ENCODE peak calls at places on chromosomes 3 and 15, in nine cellular contexts. One of them, this sample, is unnamed.

GRCh38 chr15:83362706-83363105 is 78.2 kb upstream of the BNC1 start:
- DNase-seq in frontal cortex: no peak
- DNase-seq in activated T-helper 1 cell treated with anti-CD3 and anti-CD28 coated beads, Interleukin-12 subunit alpha, Interleukin-12 subunit beta, Interleukin-2, Interleukin-4 antibody, amounts not matched to agents 30 ng/mL and 10 ng/mL and 1 ng/mL, durations not matched to agents 14 hours and 24 hours and 36 hours: no peak
- DNase-seq in brain microvascular endothelial cell: no peak
- DNase-seq in HuH-7: no peak
- DNase-seq in stimulated activated CD8-positive, alpha-beta memory T cell treated with anti-CD3 and anti-CD28 coated beads, Interleukin-15, amount 100 ng/mL, for 24 hours: no peak
- DNase-seq in H7: no peak
- DNase-seq in activated CD4-positive, alpha-beta T cell treated with anti-CD3 and anti-CD28 coated beads for 24 hours: no peak
- DNase-seq in iPS-NIHi11: no peak
- DNase-seq in this sample: no peak

GRCh38 chr15:72790302-72790955 is 6.9 kb upstream of the ADPGK start:
- DNase-seq in iPS-NIHi11: no peak
- DNase-seq in HuH-7: no peak
- DNase-seq in brain microvascular endothelial cell: no peak
- DNase-seq in stimulated activated CD8-positive, alpha-beta memory T cell treated with anti-CD3 and anti-CD28 coated beads, Interleukin-15, amount 100 ng/mL, for 24 hours: no peak
- DNase-seq in activated T-helper 1 cell treated with anti-CD3 and anti-CD28 coated beads, Interleukin-12 subunit alpha, Interleukin-12 subunit beta, Interleukin-2, Interleukin-4 antibody, amounts not matched to agents 30 ng/mL and 10 ng/mL and 1 ng/mL, durations not matched to agents 14 hours and 24 hours and 36 hours: no peak
- DNase-seq in activated CD4-positive, alpha-beta T cell treated with anti-CD3 and anti-CD28 coated beads for 24 hours: no peak
- DNase-seq in H7: no peak
- DNase-seq in frontal cortex: no peak
- DNase-seq in this sample: no peak

GRCh38 chr15:84828433-84828908 is 11.3 kb downstream of the ALPK3 start:
- DNase-seq in activated CD4-positive, alpha-beta T cell treated with anti-CD3 and anti-CD28 coated beads for 24 hours: no peak
- DNase-seq in frontal cortex: no peak
- DNase-seq in H7: no peak
- DNase-seq in stimulated activated CD8-positive, alpha-beta memory T cell treated with anti-CD3 and anti-CD28 coated beads, Interleukin-15, amount 100 ng/mL, for 24 hours: no peak
- DNase-seq in activated T-helper 1 cell treated with anti-CD3 and anti-CD28 coated beads, Interleukin-12 subunit alpha, Interleukin-12 subunit beta, Interleukin-2, Interleukin-4 antibody, amounts not matched to agents 30 ng/mL and 10 ng/mL and 1 ng/mL, durations not matched to agents 14 hours and 24 hours and 36 hours: no peak
- DNase-seq in iPS-NIHi11: no peak
- DNase-seq in HuH-7: no peak
- DNase-seq in brain microvascular endothelial cell: no peak
- DNase-seq in this sample: no peak

GRCh38 chr3:69082805-69083204 is 1.9 kb upstream of the ARL6IP5 start:
- DNase-seq in stimulated activated CD8-positive, alpha-beta memory T cell treated with anti-CD3 and anti-CD28 coated beads, Interleukin-15, amount 100 ng/mL, for 24 hours: no peak
- DNase-seq in HuH-7: no peak
- DNase-seq in activated CD4-positive, alpha-beta T cell treated with anti-CD3 and anti-CD28 coated beads for 24 hours: peak
- DNase-seq in activated T-helper 1 cell treated with anti-CD3 and anti-CD28 coated beads, Interleukin-12 subunit alpha, Interleukin-12 subunit beta, Interleukin-2, Interleukin-4 antibody, amounts not matched to agents 30 ng/mL and 10 ng/mL and 1 ng/mL, durations not matched to agents 14 hours and 24 hours and 36 hours: peak
- DNase-seq in frontal cortex: no peak
- DNase-seq in brain microvascular endothelial cell: peak
- DNase-seq in iPS-NIHi11: no peak
- DNase-seq in H7: no peak
- DNase-seq in this sample: no peak

GRCh38 chr3:63654931-63655330 is 2.5 kb downstream of the SNTN start:
- DNase-seq in iPS-NIHi11: no peak
- DNase-seq in stimulated activated CD8-positive, alpha-beta memory T cell treated with anti-CD3 and anti-CD28 coated beads, Interleukin-15, amount 100 ng/mL, for 24 hours: no peak
- DNase-seq in activated T-helper 1 cell treated with anti-CD3 and anti-CD28 coated beads, Interleukin-12 subunit alpha, Interleukin-12 subunit beta, Interleukin-2, Interleukin-4 antibody, amounts not matched to agents 30 ng/mL and 10 ng/mL and 1 ng/mL, durations not matched to agents 14 hours and 24 hours and 36 hours: no peak
- DNase-seq in H7: no peak
- DNase-seq in HuH-7: no peak
- DNase-seq in brain microvascular endothelial cell: peak
- DNase-seq in activated CD4-positive, alpha-beta T cell treated with anti-CD3 and anti-CD28 coated beads for 24 hours: no peak
- DNase-seq in frontal cortex: no peak
- DNase-seq in this sample: no peak

GRCh38 chr15:70466895-70467529 is 296.3 kb downstream of the UACA start:
- DNase-seq in frontal cortex: no peak
- DNase-seq in activated T-helper 1 cell treated with anti-CD3 and anti-CD28 coated beads, Interleukin-12 subunit alpha, Interleukin-12 subunit beta, Interleukin-2, Interleukin-4 antibody, amounts not matched to agents 30 ng/mL and 10 ng/mL and 1 ng/mL, durations not matched to agents 14 hours and 24 hours and 36 hours: peak
- DNase-seq in H7: peak
- DNase-seq in brain microvascular endothelial cell: peak
- DNase-seq in iPS-NIHi11: peak
- DNase-seq in HuH-7: peak
- DNase-seq in stimulated activated CD8-positive, alpha-beta memory T cell treated with anti-CD3 and anti-CD28 coated beads, Interleukin-15, amount 100 ng/mL, for 24 hours: no peak
- DNase-seq in activated CD4-positive, alpha-beta T cell treated with anti-CD3 and anti-CD28 coated beads for 24 hours: no peak
- DNase-seq in this sample: peak

GRCh38 chr3:32176989-32177701 is 61.3 kb upstream of the CMTM8 start:
- DNase-seq in frontal cortex: no peak
- DNase-seq in brain microvascular endothelial cell: peak
- DNase-seq in activated T-helper 1 cell treated with anti-CD3 and anti-CD28 coated beads, Interleukin-12 subunit alpha, Interleukin-12 subunit beta, Interleukin-2, Interleukin-4 antibody, amounts not matched to agents 30 ng/mL and 10 ng/mL and 1 ng/mL, durations not matched to agents 14 hours and 24 hours and 36 hours: peak
- DNase-seq in activated CD4-positive, alpha-beta T cell treated with anti-CD3 and anti-CD28 coated beads for 24 hours: peak
- DNase-seq in iPS-NIHi11: peak
- DNase-seq in stimulated activated CD8-positive, alpha-beta memory T cell treated with anti-CD3 and anti-CD28 coated beads, Interleukin-15, amount 100 ng/mL, for 24 hours: peak
- DNase-seq in H7: peak
- DNase-seq in HuH-7: peak
- DNase-seq in this sample: peak

GRCh38 chr3:101828289-101828688 is 21.0 kb upstream of the NFKBIZ start:
- DNase-seq in frontal cortex: no peak
- DNase-seq in H7: no peak
- DNase-seq in iPS-NIHi11: no peak
- DNase-seq in stimulated activated CD8-positive, alpha-beta memory T cell treated with anti-CD3 and anti-CD28 coated beads, Interleukin-15, amount 100 ng/mL, for 24 hours: no peak
- DNase-seq in brain microvascular endothelial cell: no peak
- DNase-seq in activated T-helper 1 cell treated with anti-CD3 and anti-CD28 coated beads, Interleukin-12 subunit alpha, Interleukin-12 subunit beta, Interleukin-2, Interleukin-4 antibody, amounts not matched to agents 30 ng/mL and 10 ng/mL and 1 ng/mL, durations not matched to agents 14 hours and 24 hours and 36 hours: no peak
- DNase-seq in HuH-7: no peak
- DNase-seq in activated CD4-positive, alpha-beta T cell treated with anti-CD3 and anti-CD28 coated beads for 24 hours: no peak
- DNase-seq in this sample: no peak

GRCh38 chr15:101426761-101427333 is 62.7 kb downstream of the PCSK6 start:
- DNase-seq in activated T-helper 1 cell treated with anti-CD3 and anti-CD28 coated beads, Interleukin-12 subunit alpha, Interleukin-12 subunit beta, Interleukin-2, Interleukin-4 antibody, amounts not matched to agents 30 ng/mL and 10 ng/mL and 1 ng/mL, durations not matched to agents 14 hours and 24 hours and 36 hours: no peak
- DNase-seq in HuH-7: no peak
- DNase-seq in iPS-NIHi11: no peak
- DNase-seq in stimulated activated CD8-positive, alpha-beta memory T cell treated with anti-CD3 and anti-CD28 coated beads, Interleukin-15, amount 100 ng/mL, for 24 hours: no peak
- DNase-seq in H7: peak
- DNase-seq in activated CD4-positive, alpha-beta T cell treated with anti-CD3 and anti-CD28 coated beads for 24 hours: no peak
- DNase-seq in brain microvascular endothelial cell: no peak
- DNase-seq in frontal cortex: no peak
- DNase-seq in this sample: no peak

GRCh38 chr3:99322551-99322950 is 315.8 kb upstream of the COL8A1 start:
- DNase-seq in activated CD4-positive, alpha-beta T cell treated with anti-CD3 and anti-CD28 coated beads for 24 hours: no peak
- DNase-seq in activated T-helper 1 cell treated with anti-CD3 and anti-CD28 coated beads, Interleukin-12 subunit alpha, Interleukin-12 subunit beta, Interleukin-2, Interleukin-4 antibody, amounts not matched to agents 30 ng/mL and 10 ng/mL and 1 ng/mL, durations not matched to agents 14 hours and 24 hours and 36 hours: no peak
- DNase-seq in iPS-NIHi11: no peak
- DNase-seq in H7: no peak
- DNase-seq in stimulated activated CD8-positive, alpha-beta memory T cell treated with anti-CD3 and anti-CD28 coated beads, Interleukin-15, amount 100 ng/mL, for 24 hours: no peak
- DNase-seq in HuH-7: no peak
- DNase-seq in frontal cortex: no peak
- DNase-seq in brain microvascular endothelial cell: no peak
- DNase-seq in this sample: no peak

GRCh38 chr3:60000311-60001105 is 950.7 kb upstream of the CFAP20DC start:
- DNase-seq in frontal cortex: no peak
- DNase-seq in H7: no peak
- DNase-seq in HuH-7: no peak
- DNase-seq in activated CD4-positive, alpha-beta T cell treated with anti-CD3 and anti-CD28 coated beads for 24 hours: no peak
- DNase-seq in stimulated activated CD8-positive, alpha-beta memory T cell treated with anti-CD3 and anti-CD28 coated beads, Interleukin-15, amount 100 ng/mL, for 24 hours: no peak
- DNase-seq in activated T-helper 1 cell treated with anti-CD3 and anti-CD28 coated beads, Interleukin-12 subunit alpha, Interleukin-12 subunit beta, Interleukin-2, Interleukin-4 antibody, amounts not matched to agents 30 ng/mL and 10 ng/mL and 1 ng/mL, durations not matched to agents 14 hours and 24 hours and 36 hours: no peak
- DNase-seq in brain microvascular endothelial cell: no peak
- DNase-seq in iPS-NIHi11: no peak
- DNase-seq in this sample: no peak

GRCh38 chr3:151386063-151386462 is 1.5 kb upstream of the P2RY12 start:
- DNase-seq in brain microvascular endothelial cell: no peak
- DNase-seq in stimulated activated CD8-positive, alpha-beta memory T cell treated with anti-CD3 and anti-CD28 coated beads, Interleukin-15, amount 100 ng/mL, for 24 hours: no peak
- DNase-seq in frontal cortex: no peak
- DNase-seq in activated CD4-positive, alpha-beta T cell treated with anti-CD3 and anti-CD28 coated beads for 24 hours: no peak
- DNase-seq in H7: no peak
- DNase-seq in activated T-helper 1 cell treated with anti-CD3 and anti-CD28 coated beads, Interleukin-12 subunit alpha, Interleukin-12 subunit beta, Interleukin-2, Interleukin-4 antibody, amounts not matched to agents 30 ng/mL and 10 ng/mL and 1 ng/mL, durations not matched to agents 14 hours and 24 hours and 36 hours: no peak
- DNase-seq in HuH-7: no peak
- DNase-seq in iPS-NIHi11: no peak
- DNase-seq in this sample: no peak

GRCh38 chr15:61660579-61660978 is 399.7 kb downstream of the VPS13C start:
- DNase-seq in brain microvascular endothelial cell: peak
- DNase-seq in H7: no peak
- DNase-seq in iPS-NIHi11: no peak
- DNase-seq in activated CD4-positive, alpha-beta T cell treated with anti-CD3 and anti-CD28 coated beads for 24 hours: no peak
- DNase-seq in activated T-helper 1 cell treated with anti-CD3 and anti-CD28 coated beads, Interleukin-12 subunit alpha, Interleukin-12 subunit beta, Interleukin-2, Interleukin-4 antibody, amounts not matched to agents 30 ng/mL and 10 ng/mL and 1 ng/mL, durations not matched to agents 14 hours and 24 hours and 36 hours: no peak
- DNase-seq in stimulated activated CD8-positive, alpha-beta memory T cell treated with anti-CD3 and anti-CD28 coated beads, Interleukin-15, amount 100 ng/mL, for 24 hours: no peak
- DNase-seq in HuH-7: no peak
- DNase-seq in frontal cortex: no peak
- DNase-seq in this sample: no peak

GRCh38 chr3:142087676-142088075 is 61.7 kb downstream of the TFDP2 start:
- DNase-seq in stimulated activated CD8-positive, alpha-beta memory T cell treated with anti-CD3 and anti-CD28 coated beads, Interleukin-15, amount 100 ng/mL, for 24 hours: no peak
- DNase-seq in brain microvascular endothelial cell: peak
- DNase-seq in activated CD4-positive, alpha-beta T cell treated with anti-CD3 and anti-CD28 coated beads for 24 hours: no peak
- DNase-seq in frontal cortex: no peak
- DNase-seq in HuH-7: no peak
- DNase-seq in H7: no peak
- DNase-seq in iPS-NIHi11: no peak
- DNase-seq in activated T-helper 1 cell treated with anti-CD3 and anti-CD28 coated beads, Interleukin-12 subunit alpha, Interleukin-12 subunit beta, Interleukin-2, Interleukin-4 antibody, amounts not matched to agents 30 ng/mL and 10 ng/mL and 1 ng/mL, durations not matched to agents 14 hours and 24 hours and 36 hours: no peak
- DNase-seq in this sample: no peak

GRCh38 chr3:186536883-186537553 is 7.2 kb downstream of the CRYGS start:
- DNase-seq in brain microvascular endothelial cell: peak
- DNase-seq in iPS-NIHi11: no peak
- DNase-seq in HuH-7: no peak
- DNase-seq in activated CD4-positive, alpha-beta T cell treated with anti-CD3 and anti-CD28 coated beads for 24 hours: no peak
- DNase-seq in activated T-helper 1 cell treated with anti-CD3 and anti-CD28 coated beads, Interleukin-12 subunit alpha, Interleukin-12 subunit beta, Interleukin-2, Interleukin-4 antibody, amounts not matched to agents 30 ng/mL and 10 ng/mL and 1 ng/mL, durations not matched to agents 14 hours and 24 hours and 36 hours: no peak
- DNase-seq in frontal cortex: no peak
- DNase-seq in H7: no peak
- DNase-seq in stimulated activated CD8-positive, alpha-beta memory T cell treated with anti-CD3 and anti-CD28 coated beads, Interleukin-15, amount 100 ng/mL, for 24 hours: no peak
- DNase-seq in this sample: no peak

GRCh38 chr3:181700168-181701087 is 11.3 kb upstream of the SOX2 start:
- DNase-seq in HuH-7: peak
- DNase-seq in frontal cortex: peak
- DNase-seq in brain microvascular endothelial cell: peak
- DNase-seq in activated CD4-positive, alpha-beta T cell treated with anti-CD3 and anti-CD28 coated beads for 24 hours: no peak
- DNase-seq in iPS-NIHi11: peak
- DNase-seq in H7: peak
- DNase-seq in activated T-helper 1 cell treated with anti-CD3 and anti-CD28 coated beads, Interleukin-12 subunit alpha, Interleukin-12 subunit beta, Interleukin-2, Interleukin-4 antibody, amounts not matched to agents 30 ng/mL and 10 ng/mL and 1 ng/mL, durations not matched to agents 14 hours and 24 hours and 36 hours: peak
- DNase-seq in stimulated activated CD8-positive, alpha-beta memory T cell treated with anti-CD3 and anti-CD28 coated beads, Interleukin-15, amount 100 ng/mL, for 24 hours: no peak
- DNase-seq in this sample: peak

GRCh38 chr15:64856429-64857145 is 14.9 kb downstream of the PLEKHO2 start:
- DNase-seq in H7: peak
- DNase-seq in brain microvascular endothelial cell: no peak
- DNase-seq in activated T-helper 1 cell treated with anti-CD3 and anti-CD28 coated beads, Interleukin-12 subunit alpha, Interleukin-12 subunit beta, Interleukin-2, Interleukin-4 antibody, amounts not matched to agents 30 ng/mL and 10 ng/mL and 1 ng/mL, durations not matched to agents 14 hours and 24 hours and 36 hours: no peak
- DNase-seq in iPS-NIHi11: no peak
- DNase-seq in activated CD4-positive, alpha-beta T cell treated with anti-CD3 and anti-CD28 coated beads for 24 hours: no peak
- DNase-seq in stimulated activated CD8-positive, alpha-beta memory T cell treated with anti-CD3 and anti-CD28 coated beads, Interleukin-15, amount 100 ng/mL, for 24 hours: no peak
- DNase-seq in HuH-7: peak
- DNase-seq in frontal cortex: peak
- DNase-seq in this sample: no peak

This sample was measured in progenitor cell of endocrine pancreas.